ENCODE peak calls at places on chromosome 4, in eight cellular contexts. One of them, this sample, is unnamed. For H3K4me1, the result is how much of the 10 kb centered on the place peaks cover.

GRCh38 chr4:41532880-41533279 is 5.1 kb upstream of the LIMCH1 start:
- DNase-seq in GM12878: no peak
- DNase-seq in HepG2: no peak
- DNase-seq in SK-N-SH: no peak
- DNase-seq in A549: no peak
- DNase-seq in GM23338: no peak
- DNase-seq in HCT116: no peak
- DNase-seq in K562: no peak
- DNase-seq in this sample: no peak

GRCh38 chr4:73734405-73735070 is 5.8 kb upstream of the CXCL8 start:
- DNase-seq in A549: no peak
- DNase-seq in K562: no peak
- DNase-seq in GM12878: no peak
- DNase-seq in GM23338: no peak
- DNase-seq in SK-N-SH: no peak
- DNase-seq in HepG2: no peak
- DNase-seq in HCT116: no peak
- DNase-seq in this sample: no peak

GRCh38 chr4:10079256-10079655 is 37.3 kb downstream of the WDR1 start:
- DNase-seq in HCT116: no peak
- DNase-seq in SK-N-SH: no peak
- DNase-seq in K562: no peak
- DNase-seq in HepG2: no peak
- DNase-seq in GM23338: no peak
- DNase-seq in A549: no peak
- DNase-seq in GM12878: no peak
- DNase-seq in this sample: no peak

GRCh38 chr4:97576955-97577354 is 566.3 kb downstream of the STPG2 start:
- DNase-seq in GM23338: no peak
- DNase-seq in GM12878: no peak
- DNase-seq in K562: no peak
- DNase-seq in HepG2: no peak
- DNase-seq in SK-N-SH: no peak
- DNase-seq in HCT116: no peak
- DNase-seq in A549: no peak
- DNase-seq in this sample: no peak

GRCh38 chr4:56757270-56757746 is 64.2 kb downstream of the SPINK2 start:
- DNase-seq in A549: peak
- DNase-seq in K562: no peak
- DNase-seq in GM12878: no peak
- DNase-seq in HCT116: no peak
- DNase-seq in GM23338: no peak
- DNase-seq in SK-N-SH: no peak
- DNase-seq in HepG2: no peak
- DNase-seq in this sample: no peak

GRCh38 chr4:81257841-81258240 is 42.8 kb upstream of the PRKG2 start:
- DNase-seq in A549: no peak
- DNase-seq in HepG2: no peak
- DNase-seq in SK-N-SH: no peak
- DNase-seq in GM12878: no peak
- DNase-seq in K562: no peak
- DNase-seq in HCT116: no peak
- DNase-seq in GM23338: no peak
- DNase-seq in this sample: no peak

GRCh38 chr4:8844976-8845690 is 26.5 kb downstream of the HMX1 start:
- DNase-seq in HepG2: no peak
- DNase-seq in HCT116: no peak
- DNase-seq in GM23338: no peak
- DNase-seq in A549: no peak
- DNase-seq in SK-N-SH: peak
- DNase-seq in GM12878: no peak
- DNase-seq in K562: no peak
- DNase-seq in this sample: no peak

GRCh38 chr4:98447648-98448047 is 186.5 kb downstream of the RAP1GDS1 start:
- DNase-seq in GM23338: peak
- DNase-seq in K562: no peak
- DNase-seq in HCT116: no peak
- DNase-seq in SK-N-SH: no peak
- DNase-seq in GM12878: no peak
- DNase-seq in HepG2: no peak
- DNase-seq in A549: no peak
- DNase-seq in this sample: no peak

GRCh38 chr4:129583868-129584267 is 487.9 kb downstream of the C4orf33 start:
- DNase-seq in GM12878: no peak
- DNase-seq in GM23338: no peak
- DNase-seq in A549: no peak
- DNase-seq in HCT116: no peak
- DNase-seq in K562: no peak
- DNase-seq in HepG2: no peak
- DNase-seq in SK-N-SH: no peak
- DNase-seq in this sample: no peak

GRCh38 chr4:147560632-147561031 is 56.6 kb upstream of the TMEM184C start:
- DNase-seq in K562: no peak
- DNase-seq in GM23338: no peak
- DNase-seq in HCT116: no peak
- DNase-seq in GM12878: no peak
- DNase-seq in A549: no peak
- DNase-seq in SK-N-SH: no peak
- DNase-seq in HepG2: no peak
- DNase-seq in this sample: no peak

GRCh38 chr4:7978907-7979651 is 39.4 kb upstream of the AFAP1 start:
- DNase-seq in GM23338: peak
- DNase-seq in HCT116: no peak
- DNase-seq in GM12878: no peak
- DNase-seq in HepG2: no peak
- DNase-seq in K562: no peak
- DNase-seq in A549: no peak
- DNase-seq in SK-N-SH: no peak
- DNase-seq in this sample: no peak

DNA sequence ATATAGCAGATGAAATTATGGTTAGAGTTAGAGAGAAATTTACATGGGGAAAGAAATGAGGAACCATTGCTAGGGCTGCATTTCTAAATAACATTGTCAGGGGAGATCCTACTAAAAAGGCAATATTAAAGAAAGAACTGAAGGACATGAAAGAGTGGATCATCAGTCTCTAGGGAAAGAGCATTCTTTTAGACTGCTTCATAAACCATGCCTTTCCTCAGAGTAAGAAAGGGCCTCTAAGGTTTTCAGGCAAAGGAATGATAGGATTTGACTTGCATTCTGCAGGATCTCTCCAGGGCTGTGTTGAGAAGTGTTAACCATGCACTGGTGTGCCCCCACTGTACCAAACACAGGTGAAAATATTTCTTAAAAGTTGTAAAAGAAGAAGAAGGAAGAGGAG is 385.4 kb upstream of the MAD2L1 start:
- DNase-seq in GM12878: no peak
- DNase-seq in SK-N-SH: no peak
- DNase-seq in HCT116: no peak
- DNase-seq in A549: no peak
- DNase-seq in GM23338: no peak
- DNase-seq in HepG2: no peak
- DNase-seq in K562: no peak
- DNase-seq in this sample: no peak
- TF ChIP-seq REST in GM12878: no peak
- TF ChIP-seq REST in SK-N-SH: no peak
- TF ChIP-seq REST in HCT116: no peak
- TF ChIP-seq REST in A549: no peak
- TF ChIP-seq REST in GM23338: no peak
- TF ChIP-seq REST in HepG2: no peak
- TF ChIP-seq REST in K562: no peak
- TF ChIP-seq REST in this sample: no peak

DNA sequence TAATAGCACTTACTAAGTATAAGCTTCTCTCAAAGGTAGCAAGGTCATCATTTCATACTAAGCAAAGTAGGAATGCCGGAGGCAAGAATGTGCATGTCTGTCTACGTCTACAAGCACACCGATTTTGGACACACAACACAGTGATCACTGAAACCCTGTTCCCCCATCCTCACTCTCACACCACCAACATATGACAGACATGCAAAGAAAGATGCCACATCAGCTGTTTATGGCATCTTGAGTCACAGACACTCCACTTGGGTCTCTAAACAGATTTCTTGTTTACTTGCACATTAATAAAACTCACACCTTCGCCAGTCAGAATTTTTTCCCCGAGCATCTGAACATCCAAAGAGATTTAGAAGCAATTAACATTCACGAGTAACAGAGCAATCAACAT is 324.2 kb downstream of the DHX15 start:
- DNase-seq in GM12878: no peak
- DNase-seq in K562: no peak
- DNase-seq in HCT116: no peak
- DNase-seq in SK-N-SH: no peak
- DNase-seq in GM23338: no peak
- DNase-seq in HepG2: no peak
- DNase-seq in A549: no peak
- DNase-seq in this sample: no peak
- H3K4me1 ChIP-seq in GM12878: under half
- H3K4me1 ChIP-seq in K562: under half
- H3K4me1 ChIP-seq in HCT116: under half
- H3K4me1 ChIP-seq in SK-N-SH: under half
- H3K4me1 ChIP-seq in GM23338: under half
- H3K4me1 ChIP-seq in HepG2: under half
- H3K4me1 ChIP-seq in A549: under half
- H3K4me1 ChIP-seq in this sample: under half

GRCh38 chr4:104896623-104897296 is 249.9 kb upstream of the TET2 start:
- DNase-seq in HepG2: no peak
- DNase-seq in HCT116: no peak
- DNase-seq in GM23338: no peak
- DNase-seq in GM12878: peak
- DNase-seq in A549: no peak
- DNase-seq in SK-N-SH: no peak
- DNase-seq in K562: no peak
- DNase-seq in this sample: no peak
- TF ChIP-seq REST in HepG2: no peak
- TF ChIP-seq REST in HCT116: no peak
- TF ChIP-seq REST in GM23338: no peak
- TF ChIP-seq REST in GM12878: no peak
- TF ChIP-seq REST in A549: no peak
- TF ChIP-seq REST in SK-N-SH: no peak
- TF ChIP-seq REST in K562: no peak
- TF ChIP-seq REST in this sample: no peak

GRCh38 chr4:1711055-1711905 is 839 bp downstream of the SLBP start:
- DNase-seq in HepG2: no peak
- DNase-seq in A549: no peak
- DNase-seq in GM12878: no peak
- DNase-seq in HCT116: no peak
- DNase-seq in K562: peak
- DNase-seq in GM23338: peak
- DNase-seq in SK-N-SH: no peak
- DNase-seq in this sample: no peak
- H3K4me1 ChIP-seq in HepG2: half or more
- H3K4me1 ChIP-seq in A549: under half
- H3K4me1 ChIP-seq in GM12878: under half
- H3K4me1 ChIP-seq in HCT116: under half
- H3K4me1 ChIP-seq in K562: under half
- H3K4me1 ChIP-seq in GM23338: under half
- H3K4me1 ChIP-seq in SK-N-SH: under half
- H3K4me1 ChIP-seq in this sample: under half

GRCh38 chr4:55447108-55447708 is 51.5 kb downstream of the TMEM165 start:
- DNase-seq in GM23338: no peak
- DNase-seq in HCT116: no peak
- DNase-seq in A549: no peak
- DNase-seq in K562: no peak
- DNase-seq in SK-N-SH: no peak
- DNase-seq in GM12878: no peak
- DNase-seq in HepG2: no peak
- DNase-seq in this sample: no peak

GRCh38 chr4:55444822-55445221 is 49.1 kb downstream of the TMEM165 start:
- DNase-seq in K562: no peak
- DNase-seq in SK-N-SH: no peak
- DNase-seq in GM12878: no peak
- DNase-seq in HCT116: peak
- DNase-seq in HepG2: peak
- DNase-seq in GM23338: no peak
- DNase-seq in A549: no peak
- DNase-seq in this sample: no peak

GRCh38 chr4:55446578-55446922 is 50.8 kb downstream of the TMEM165 start:
- DNase-seq in K562: no peak
- DNase-seq in HCT116: no peak
- DNase-seq in GM12878: no peak
- DNase-seq in SK-N-SH: no peak
- DNase-seq in A549: no peak
- DNase-seq in HepG2: no peak
- DNase-seq in GM23338: no peak
- DNase-seq in this sample: no peak

GRCh38 chr4:55447826-55448225 is 52.1 kb downstream of the TMEM165 start:
- DNase-seq in SK-N-SH: no peak
- DNase-seq in HepG2: no peak
- DNase-seq in GM12878: no peak
- DNase-seq in HCT116: no peak
- DNase-seq in K562: no peak
- DNase-seq in A549: no peak
- DNase-seq in GM23338: no peak
- DNase-seq in this sample: no peak

GRCh38 chr4:55445921-55446577 is 50.3 kb downstream of the TMEM165 start:
- DNase-seq in HCT116: no peak
- DNase-seq in K562: no peak
- DNase-seq in HepG2: no peak
- DNase-seq in SK-N-SH: no peak
- DNase-seq in GM23338: no peak
- DNase-seq in GM12878: no peak
- DNase-seq in A549: no peak
- DNase-seq in this sample: no peak
- TF ChIP-seq REST in HCT116: no peak
- TF ChIP-seq REST in K562: no peak
- TF ChIP-seq REST in HepG2: no peak
- TF ChIP-seq REST in SK-N-SH: no peak
- TF ChIP-seq REST in GM23338: no peak
- TF ChIP-seq REST in GM12878: no peak
- TF ChIP-seq REST in A549: no peak
- TF ChIP-seq REST in this sample: no peak